ENCODE peak calls at places on chromosomes 6 and 20, in six cellular contexts. One of them, this sample, is unnamed.

GRCh38 chr20:1266167-1266973 is at the start of gene SNPH:
- DNase-seq in LHCN-M2: peak
- DNase-seq in astrocyte: peak
- DNase-seq in pancreas: peak
- DNase-seq in posterior cingulate gyrus: peak
- DNase-seq in sciatic nerve: peak
- DNase-seq in this sample: peak

GRCh38 chr6:125357515-125358256 is 55.9 kb upstream of the HDDC2 start:
- DNase-seq in LHCN-M2: no peak
- DNase-seq in astrocyte: peak
- DNase-seq in pancreas: no peak
- DNase-seq in posterior cingulate gyrus: peak
- DNase-seq in sciatic nerve: peak
- DNase-seq in this sample: no peak

GRCh38 chr6:63705707-63706106 is 70.1 kb downstream of the PHF3 start:
- DNase-seq in LHCN-M2: no peak
- DNase-seq in astrocyte: no peak
- DNase-seq in pancreas: no peak
- DNase-seq in posterior cingulate gyrus: no peak
- DNase-seq in sciatic nerve: no peak
- DNase-seq in this sample: no peak

GRCh38 chr6:127972815-127973214 is 72.0 kb upstream of the THEMIS start:
- DNase-seq in LHCN-M2: no peak
- DNase-seq in astrocyte: peak
- DNase-seq in pancreas: no peak
- DNase-seq in posterior cingulate gyrus: no peak
- DNase-seq in sciatic nerve: no peak
- DNase-seq in this sample: no peak

GRCh38 chr6:79713701-79714322 is 82.7 kb downstream of the SH3BGRL2 start:
- DNase-seq in LHCN-M2: peak
- DNase-seq in astrocyte: no peak
- DNase-seq in pancreas: no peak
- DNase-seq in posterior cingulate gyrus: no peak
- DNase-seq in sciatic nerve: peak
- DNase-seq in this sample: peak

GRCh38 chr20:34475979-34476736 is 40.1 kb upstream of the DYNLRB1 start:
- DNase-seq in LHCN-M2: peak
- DNase-seq in astrocyte: no peak
- DNase-seq in pancreas: peak
- DNase-seq in posterior cingulate gyrus: peak
- DNase-seq in sciatic nerve: peak
- DNase-seq in this sample: peak

GRCh38 chr20:14947536-14947935 is 610.1 kb upstream of the FLRT3 start:
- DNase-seq in LHCN-M2: no peak
- DNase-seq in astrocyte: no peak
- DNase-seq in pancreas: no peak
- DNase-seq in posterior cingulate gyrus: no peak
- DNase-seq in sciatic nerve: no peak
- DNase-seq in this sample: no peak

GRCh38 chr6:142481466-142481865 is 179.7 kb downstream of the ADGRG6 start:
- DNase-seq in LHCN-M2: no peak
- DNase-seq in astrocyte: no peak
- DNase-seq in pancreas: no peak
- DNase-seq in posterior cingulate gyrus: no peak
- DNase-seq in sciatic nerve: no peak
- DNase-seq in this sample: peak

GRCh38 chr6:82554706-82555105 is 191.1 kb downstream of the TPBG start:
- DNase-seq in LHCN-M2: no peak
- DNase-seq in astrocyte: peak
- DNase-seq in pancreas: no peak
- DNase-seq in posterior cingulate gyrus: no peak
- DNase-seq in sciatic nerve: no peak
- DNase-seq in this sample: peak

GRCh38 chr6:139539852-139540251 is 165.4 kb upstream of the CITED2 start:
- DNase-seq in LHCN-M2: peak
- DNase-seq in astrocyte: peak
- DNase-seq in pancreas: peak
- DNase-seq in posterior cingulate gyrus: no peak
- DNase-seq in sciatic nerve: no peak
- DNase-seq in this sample: peak

GRCh38 chr6:17226766-17227338 is 54.3 kb upstream of the RBM24 start:
- DNase-seq in LHCN-M2: no peak
- DNase-seq in astrocyte: peak
- DNase-seq in pancreas: no peak
- DNase-seq in posterior cingulate gyrus: no peak
- DNase-seq in sciatic nerve: no peak
- DNase-seq in this sample: no peak

GRCh38 chr6:160810238-160810637 is 108.2 kb downstream of the PLG start:
- DNase-seq in LHCN-M2: no peak
- DNase-seq in astrocyte: no peak
- DNase-seq in pancreas: no peak
- DNase-seq in posterior cingulate gyrus: no peak
- DNase-seq in sciatic nerve: no peak
- DNase-seq in this sample: no peak

GRCh38 chr6:100913400-100914276 is 32.5 kb upstream of the ASCC3 start:
- DNase-seq in LHCN-M2: no peak
- DNase-seq in astrocyte: no peak
- DNase-seq in pancreas: no peak
- DNase-seq in posterior cingulate gyrus: no peak
- DNase-seq in sciatic nerve: no peak
- DNase-seq in this sample: no peak

GRCh38 chr20:4802522-4802921 is 80.8 kb downstream of the PRND start:
- DNase-seq in LHCN-M2: no peak
- DNase-seq in astrocyte: no peak
- DNase-seq in pancreas: no peak
- DNase-seq in posterior cingulate gyrus: no peak
- DNase-seq in sciatic nerve: no peak
- DNase-seq in this sample: no peak

GRCh38 chr20:58518387-58518786 is 3.2 kb upstream of the APCDD1L start:
- DNase-seq in LHCN-M2: no peak
- DNase-seq in astrocyte: no peak
- DNase-seq in pancreas: no peak
- DNase-seq in posterior cingulate gyrus: no peak
- DNase-seq in sciatic nerve: no peak
- DNase-seq in this sample: no peak

GRCh38 chr20:64136004-64136710 is 28.1 kb upstream of the MYT1 start:
- DNase-seq in LHCN-M2: no peak
- DNase-seq in astrocyte: no peak
- DNase-seq in pancreas: no peak
- DNase-seq in posterior cingulate gyrus: no peak
- DNase-seq in sciatic nerve: no peak
- DNase-seq in this sample: no peak

This sample was measured in HCEC 1CT.